ENCODE peak calls at places on chromosomes 12 and 14, in four cellular contexts. G, U, F and V are unnamed samples.

GRCh38 chr12:128818065-128819022 is 5.4 kb downstream of the SLC15A4 start:
- DNase-seq in U (no peak), F (no peak), G (no peak), V (no peak)

GRCh38 chr14:95432152-95433093 is 84.0 kb downstream of the SYNE3 start:
- DNase-seq in F (no peak), U (peak; percentile 38), G (peak; percentile 54), V (no peak)

GRCh38 chr14:90604356-90604755 is 207.5 kb downstream of the CALM1 start:
- DNase-seq in G (no peak), U (no peak), F (no peak), V (peak; percentile 11)

GRCh38 chr12:128767518-128767917 is 56.2 kb downstream of the SLC15A4 start:
- DNase-seq in F (no peak), U (no peak), G (no peak), V (no peak)

GRCh38 chr14:99769799-99770198 is 23.4 kb upstream of the EML1 start:
- DNase-seq in G (no peak), U (no peak), F (no peak), V (no peak)

GRCh38 chr14:59438148-59438766 is 26.9 kb downstream of the GPR135 start:
- DNase-seq in U (no peak), F (no peak), G (no peak), V (peak; percentile 60)

GRCh38 chr12:101564912-101565311 is 29.9 kb upstream of the MYBPC1 start:
- DNase-seq in G (peak; percentile 30), F (no peak), U (no peak), V (no peak)

GRCh38 chr14:85532981-85533820 is 3.3 kb downstream of the FLRT2 start:
- DNase-seq in U (no peak), G (no peak), F (peak; percentile 43), V (peak; percentile 57)

GRCh38 chr14:104448321-104448720 is 131.2 kb upstream of the C14orf180 start:
- DNase-seq in F (no peak), U (no peak), G (no peak), V (no peak)

GRCh38 chr12:124603910-124604775 is 36.7 kb upstream of the NCOR2 start:
- DNase-seq in F (peak; percentile 47), U (peak; percentile 52), G (peak; percentile 68), V (no peak)

GRCh38 chr14:71658261-71658860 is 273.9 kb upstream of the RGS6 start:
- DNase-seq in G (no peak), U (no peak), F (no peak), V (peak; percentile 11)